ENCODE peak calls at places on chromosomes 2 and 18, in eight cellular contexts. T is GM13977, Q is NCI-H1105, C is mammary epithelial cell, J is foreskin fibroblast, N is NCI-H1092, P is NCI-H1694 treated with DMSO at 0.1 percent for 48 hours, D is amniotic stem cell. A is an unnamed sample.

GRCh38 chr18:13379062-13379800 is 160.7 kb downstream of the LDLRAD4 start:
- DNase-seq in J (no peak), D (no peak), C (no peak), T (no peak), N (no peak), Q (no peak), P (no peak), A (no peak)

GRCh38 chr2:121993682-121994081 is 238.2 kb downstream of the TSN start:
- DNase-seq in J (no peak), Q (no peak), C (no peak), D (no peak), P (no peak), T (no peak), N (no peak), A (no peak)

GRCh38 chr18:44805643-44806042 is 125.0 kb downstream of the SETBP1 start:
- DNase-seq in P (no peak), D (no peak), J (no peak), N (no peak), Q (no peak), T (no peak), C (no peak), A (no peak)

GRCh38 chr2:122421777-122422176 is 666.3 kb downstream of the TSN start:
- DNase-seq in D (no peak), P (no peak), J (no peak), N (no peak), C (peak; percentile 11), Q (no peak), T (no peak), A (no peak)

GRCh38 chr2:232488097-232488711 is 570 bp upstream of the ECEL1 start:
- DNase-seq in T (no peak), P (no peak), N (no peak), D (no peak), C (no peak), J (no peak), Q (no peak), A (no peak)

GRCh38 chr2:58107803-58108710 is 61.5 kb downstream of the VRK2 start:
- DNase-seq in T (no peak), J (peak; percentile 87), N (no peak), D (peak; percentile 77), C (peak; percentile 89), P (no peak), Q (no peak), A (no peak)

GRCh38 chr2:215431778-215432758 is 3.8 kb downstream of the FN1 start:
- DNase-seq in T (no peak), N (no peak), D (no peak), P (no peak), Q (no peak), C (no peak), J (peak; percentile 36), A (no peak)

GRCh38 chr2:149223472-149224062 is 106.8 kb upstream of the LYPD6 start:
- DNase-seq in T (no peak), Q (no peak), N (no peak), C (no peak), D (no peak), J (no peak), P (no peak), A (no peak)

GRCh38 chr2:24855703-24856102 is 62.5 kb downstream of the CENPO start:
- DNase-seq in D (peak; percentile 9), N (no peak), Q (no peak), T (no peak), C (no peak), P (no peak), J (peak; percentile 90), A (peak; percentile 83)

GRCh38 chr2:165475270-165476004 is 5.9 kb downstream of the CSRNP3 start:
- DNase-seq in J (no peak), C (no peak), P (no peak), T (no peak), D (no peak), Q (no peak), N (no peak), A (no peak)

GRCh38 chr2:100106460-100106859 is 35.9 kb downstream of the AFF3 start:
- DNase-seq in N (peak; percentile 8), C (no peak), J (no peak), Q (no peak), D (no peak), P (no peak), T (no peak), A (peak; percentile 73)

GRCh38 chr18:45332911-45333310 is 282.4 kb upstream of the SLC14A2 start:
- DNase-seq in T (no peak), D (no peak), C (no peak), Q (no peak), J (no peak), P (no peak), N (no peak), A (no peak)

GRCh38 chr2:74921236-74921736 is 37.2 kb upstream of the POLE4 start:
- DNase-seq in D (no peak), J (no peak), N (no peak), P (no peak), Q (no peak), C (no peak), T (no peak), A (no peak)

GRCh38 chr2:16639431-16639830 is 26.2 kb downstream of the CYRIA start:
- DNase-seq in D (no peak), P (no peak), J (no peak), C (no peak), N (no peak), T (no peak), Q (no peak), A (no peak)

GRCh38 chr2:176390276-176390675 is 121.0 kb downstream of the MTX2 start:
- DNase-seq in N (no peak), T (no peak), J (peak; percentile 28), P (no peak), Q (no peak), D (no peak), C (no peak), A (no peak)

GRCh38 chr2:43714164-43714563 is 37.9 kb upstream of the C1GALT1C1L start:
- DNase-seq in C (peak; percentile 61), P (no peak), T (no peak), N (no peak), Q (no peak), D (no peak), J (peak; percentile 86), A (no peak)

GRCh38 chr2:157194097-157194688 is 63.3 kb upstream of the GALNT5 start:
- DNase-seq in C (peak; percentile 49), J (peak; percentile 81), T (peak; percentile 52), P (peak; percentile 91), N (no peak), D (peak; percentile 39), Q (peak; percentile 32), A (no peak)

GRCh38 chr18:13136056-13136688 is 82.4 kb upstream of the LDLRAD4 start:
- DNase-seq in T (peak; percentile 62), Q (peak; percentile 26), D (no peak), N (no peak), C (peak; percentile 3), J (peak; percentile 46), P (no peak), A (no peak)

GRCh38 chr2:13006829-13007715 is 290.3 kb downstream of the TRIB2 start:
- DNase-seq in D (peak; percentile 30), N (peak; percentile 35), P (peak; percentile 75), C (peak; percentile 40), Q (peak; percentile 32), T (peak; percentile 39), J (peak; percentile 90), A (peak; percentile 58)

GRCh38 chr2:218720048-218721041 is 9.7 kb downstream of the TTLL4 start:
- DNase-seq in Q (no peak), J (no peak), D (no peak), P (no peak), N (no peak), C (no peak), T (no peak), A (no peak)

GRCh38 chr2:196131949-196132925 is 39.1 kb downstream of the STK17B start:
- DNase-seq in Q (no peak), N (no peak), T (no peak), J (peak; percentile 46), P (no peak), D (no peak), C (no peak), A (no peak)

GRCh38 chr2:119760876-119761275 is 1.2 kb downstream of the PTPN4 start:
- DNase-seq in N (no peak), Q (no peak), P (peak; percentile 18), J (peak; percentile 47), C (peak; percentile 53), D (no peak), T (peak; percentile 27), A (no peak)

GRCh38 chr2:8522682-8523081 is 159.2 kb upstream of the ID2 start:
- DNase-seq in J (no peak), Q (no peak), D (no peak), C (no peak), T (no peak), P (no peak), N (no peak), A (no peak)

GRCh38 chr2:85318222-85319182 is 9.3 kb downstream of the TGOLN2 start:
- DNase-seq in T (no peak), J (peak; percentile 92), C (peak; percentile 44), D (peak; percentile 88), P (no peak), Q (no peak), N (no peak), A (no peak)

GRCh38 chr2:217956895-217957457 is 45.8 kb downstream of the TNS1 start:
- DNase-seq in J (no peak), Q (no peak), P (no peak), T (no peak), C (no peak), N (no peak), D (no peak), A (peak; percentile 37)

GRCh38 chr2:132824716-132825115 is 154.7 kb upstream of the LYPD1 start:
- DNase-seq in N (no peak), C (peak; percentile 71), P (no peak), Q (no peak), J (no peak), T (no peak), D (no peak), A (no peak)

GRCh38 chr2:196160101-196160500 is 11.3 kb downstream of the STK17B start:
- DNase-seq in P (peak; percentile 15), J (peak; percentile 88), Q (no peak), T (peak; percentile 36), N (no peak), C (peak; percentile 84), D (no peak), A (no peak)

GRCh38 chr2:101710690-101711318 is 13.3 kb downstream of the MAP4K4 start:
- DNase-seq in J (peak; percentile 65), T (no peak), N (no peak), P (no peak), Q (no peak), C (peak; percentile 46), D (no peak), A (no peak)

GRCh38 chr2:156459720-156460119 is 23.5 kb downstream of the GPD2 start:
- DNase-seq in C (no peak), Q (no peak), T (no peak), J (no peak), P (no peak), N (no peak), D (no peak), A (no peak)

GRCh38 chr2:192286093-192286701 is 91.5 kb upstream of the TMEFF2 start:
- DNase-seq in J (peak; percentile 78), N (peak; percentile 45), Q (peak; percentile 11), T (no peak), C (peak; percentile 35), P (peak; percentile 41), D (peak; percentile 42), A (no peak)

GRCh38 chr2:113132622-113133021 is 5.2 kb downstream of the IL1RN start:
- DNase-seq in J (no peak), P (no peak), Q (no peak), N (no peak), D (no peak), T (no peak), C (no peak), A (no peak)

GRCh38 chr18:62324917-62325805 is at the start of gene TNFRSF11A:
- DNase-seq in N (peak; percentile 28), P (peak; percentile 23), Q (peak; percentile 32), C (peak; percentile 58), J (peak; percentile 37), D (no peak), T (peak; percentile 92), A (no peak)

GRCh38 chr2:9703701-9704221 is 73.0 kb upstream of the YWHAQ start:
- DNase-seq in T (no peak), J (peak; percentile 96), N (no peak), Q (no peak), C (peak; percentile 62), P (no peak), D (no peak), A (no peak)

GRCh38 chr2:237922641-237923361 is 44.0 kb upstream of the UBE2F start:
- DNase-seq in Q (no peak), C (peak; percentile 72), J (no peak), D (no peak), P (no peak), T (no peak), N (no peak), A (no peak)

A was measured in ovary.